ENCODE peak calls at places on chromosome 2, in five cellular contexts. O is NCI-H1694; Q is neural progenitor cell; B is activated CD8-positive, alpha-beta T cell treated with anti-CD3 and anti-CD28 coated beads for 36 hours; N is stimulated activated CD8-positive, alpha-beta memory T cell treated with anti-CD3 and anti-CD28 coated beads, Interleukin-2, amount 100 ng/mL, for 48 hours. I is an unnamed sample.

GRCh38 chr2:126784045-126784444 is 114.6 kb upstream of the TEX51 start:
- DNase-seq in N (no peak), Q (no peak), O (no peak), B (no peak), I (no peak)

GRCh38 chr2:235595420-235596010 is 101.7 kb downstream of the AGAP1 start:
- DNase-seq in B (peak), O (peak), Q (peak), N (peak), I (peak)

GRCh38 chr2:20563833-20564232 is 87.1 kb downstream of the HS1BP3 start:
- DNase-seq in B (no peak), N (no peak), Q (no peak), O (no peak), I (no peak)

GRCh38 chr2:55460562-55460961 is 40.9 kb upstream of the CCDC88A start:
- DNase-seq in Q (no peak), B (no peak), O (no peak), N (no peak), I (no peak)

GRCh38 chr2:95016616-95017307 is 8.7 kb upstream of the MAL start:
- DNase-seq in B (no peak), O (no peak), Q (no peak), N (no peak), I (no peak)

GRCh38 chr2:73652348-73652747 is 10.1 kb upstream of the NAT8 start:
- DNase-seq in B (no peak), N (no peak), Q (no peak), O (no peak), I (no peak)

GRCh38 chr2:182666674-182667320 is 49.3 kb upstream of the DNAJC10 start:
- DNase-seq in O (peak), Q (peak), N (no peak), B (peak), I (no peak)

GRCh38 chr2:112301171-112301584 is 25.8 kb downstream of the ZC3H6 start:
- DNase-seq in Q (no peak), O (no peak), B (no peak), N (no peak), I (no peak)

GRCh38 chr2:6865346-6866238 is at the start of gene CMPK2:
- DNase-seq in B (peak), O (no peak), Q (peak), N (peak), I (no peak)

GRCh38 chr2:121178730-121179129 is 106.3 kb downstream of the TFCP2L1 start:
- DNase-seq in Q (no peak), O (no peak), N (no peak), B (no peak), I (no peak)

GRCh38 chr2:120560330-120560729 is 175.3 kb upstream of the GLI2 start:
- DNase-seq in B (no peak), O (no peak), Q (no peak), N (no peak), I (no peak)

GRCh38 chr2:190999949-191000665 is 13.9 kb downstream of the STAT1 start:
- DNase-seq in Q (no peak), N (no peak), O (no peak), B (no peak), I (no peak)

GRCh38 chr2:56580242-56580641 is 396.5 kb downstream of the CCDC85A start:
- DNase-seq in O (no peak), B (no peak), N (no peak), Q (no peak), I (no peak)

GRCh38 chr2:70703900-70704549 is 64.0 kb downstream of the ADD2 start:
- DNase-seq in B (no peak), Q (peak), O (no peak), N (no peak), I (no peak)

GRCh38 chr2:50358586-50358985 is 673.3 kb downstream of the NRXN1 start:
- DNase-seq in B (no peak), Q (no peak), N (no peak), O (no peak), I (no peak)

GRCh38 chr2:86615596-86615995 is 8.1 kb downstream of the RNF103 start:
- DNase-seq in O (no peak), N (no peak), Q (no peak), B (no peak), I (no peak)

GRCh38 chr2:225994748-225995405 is 595.4 kb downstream of the NYAP2 start:
- DNase-seq in Q (no peak), N (no peak), O (no peak), B (no peak), I (no peak)

GRCh38 chr2:231919341-231920035 is 6.7 kb downstream of the NPPC start:
- DNase-seq in O (no peak), Q (no peak), N (no peak), B (no peak), I (no peak)